ENCODE peak calls at places on chromosomes 12 and 14, in seven cellular contexts. W, A, V, I, F, M and K are unnamed samples.

GRCh38 chr12:74791365-74791764 is 253.7 kb downstream of the ATXN7L3B start:
- DNase-seq in W (no peak), A (no peak), V (no peak), I (no peak), F (no peak), M (no peak), K (no peak)

GRCh38 chr12:115762934-115763333 is 514.6 kb downstream of the MED13L start:
- DNase-seq in W (no peak), A (no peak), V (no peak), I (no peak), F (no peak), M (no peak), K (no peak)

GRCh38 chr12:39441963-39442894 is 691 bp downstream of the KIF21A start:
- DNase-seq in W (peak), A (peak), V (peak), I (peak), F (peak), M (peak), K (peak)

GRCh38 chr14:77125275-77126073 is 16.1 kb downstream of the ZDHHC22 start:
- DNase-seq in W (no peak), A (no peak), V (no peak), I (no peak), F (no peak), M (no peak), K (no peak)

GRCh38 chr12:122976648-122976975 is 1.6 kb downstream of the OGFOD2 start:
- DNase-seq in W (no peak), A (no peak), V (no peak), I (no peak), F (no peak), M (no peak), K (no peak)

GRCh38 chr14:94135476-94135875 is 6.1 kb upstream of the IFI27L2 start:
- DNase-seq in W (no peak), A (no peak), V (no peak), I (no peak), F (no peak), M (no peak), K (no peak)

GRCh38 chr12:32533971-32534590 is 134.7 kb downstream of the FGD4 start:
- DNase-seq in W (no peak), A (peak), V (peak), I (no peak), F (no peak), M (no peak), K (peak)

GRCh38 chr14:21933681-21934080 is 260.1 kb upstream of the OR4E1 start:
- DNase-seq in W (no peak), A (no peak), V (no peak), I (no peak), F (no peak), M (no peak), K (no peak)

GRCh38 chr14:95597784-95598204 is 62.9 kb downstream of the GLRX5 start:
- DNase-seq in W (peak), A (peak), V (no peak), I (no peak), F (peak), M (no peak), K (no peak)